ENCODE peak calls at places on chromosomes 2 and 18, in seven cellular contexts. One of them, this sample, is unnamed.

GRCh38 chr2:240452471-240453256 is 17.2 kb downstream of the GPC1 start:
- DNase-seq in adrenal gland: peak; percentile 90
- DNase-seq in endothelial cell of umbilical vein: peak; percentile 11
- DNase-seq in IMR-90: peak; percentile 35
- DNase-seq in GM12865: no peak
- DNase-seq in GM06990: no peak
- DNase-seq in tibial artery: no peak
- DNase-seq in this sample: no peak

GRCh38 chr18:6682437-6683111 is 46.9 kb upstream of the ARHGAP28 start:
- DNase-seq in adrenal gland: no peak
- DNase-seq in endothelial cell of umbilical vein: no peak
- DNase-seq in IMR-90: peak; percentile 4
- DNase-seq in GM12865: no peak
- DNase-seq in GM06990: no peak
- DNase-seq in tibial artery: no peak
- DNase-seq in this sample: no peak

GRCh38 chr2:241298554-241299165 is 16.8 kb downstream of the HDLBP start:
- DNase-seq in adrenal gland: no peak
- DNase-seq in endothelial cell of umbilical vein: no peak
- DNase-seq in IMR-90: no peak
- DNase-seq in GM12865: no peak
- DNase-seq in GM06990: no peak
- DNase-seq in tibial artery: no peak
- DNase-seq in this sample: no peak

GRCh38 chr2:71646028-71646427 is 192.7 kb downstream of the DYSF start:
- DNase-seq in adrenal gland: no peak
- DNase-seq in endothelial cell of umbilical vein: no peak
- DNase-seq in IMR-90: peak; percentile 6
- DNase-seq in GM12865: no peak
- DNase-seq in GM06990: no peak
- DNase-seq in tibial artery: peak; percentile 77
- DNase-seq in this sample: no peak

GRCh38 chr2:42925742-42926437 is 133.5 kb upstream of the HAAO start:
- DNase-seq in adrenal gland: no peak
- DNase-seq in endothelial cell of umbilical vein: no peak
- DNase-seq in IMR-90: no peak
- DNase-seq in GM12865: no peak
- DNase-seq in GM06990: no peak
- DNase-seq in tibial artery: peak; percentile 92
- DNase-seq in this sample: no peak

GRCh38 chr2:72292433-72292832 is 144.8 kb upstream of the CYP26B1 start:
- DNase-seq in adrenal gland: no peak
- DNase-seq in endothelial cell of umbilical vein: no peak
- DNase-seq in IMR-90: peak; percentile 5
- DNase-seq in GM12865: no peak
- DNase-seq in GM06990: no peak
- DNase-seq in tibial artery: no peak
- DNase-seq in this sample: no peak

GRCh38 chr2:164061129-164061746 is 325.4 kb upstream of the FIGN start:
- DNase-seq in adrenal gland: peak; percentile 33
- DNase-seq in endothelial cell of umbilical vein: peak; percentile 61
- DNase-seq in IMR-90: peak; percentile 21
- DNase-seq in GM12865: peak; percentile 51
- DNase-seq in GM06990: no peak
- DNase-seq in tibial artery: no peak
- DNase-seq in this sample: peak; percentile 5

GRCh38 chr18:23837591-23837990 is 148.3 kb downstream of the LAMA3 start:
- DNase-seq in adrenal gland: no peak
- DNase-seq in endothelial cell of umbilical vein: peak; percentile 82
- DNase-seq in IMR-90: peak; percentile 86
- DNase-seq in GM12865: no peak
- DNase-seq in GM06990: no peak
- DNase-seq in tibial artery: no peak
- DNase-seq in this sample: no peak

GRCh38 chr2:10179422-10179821 is 56.9 kb downstream of the RRM2 start:
- DNase-seq in adrenal gland: no peak
- DNase-seq in endothelial cell of umbilical vein: no peak
- DNase-seq in IMR-90: peak; percentile 37
- DNase-seq in GM12865: no peak
- DNase-seq in GM06990: no peak
- DNase-seq in tibial artery: no peak
- DNase-seq in this sample: no peak

GRCh38 chr18:46152808-46153617 is 48.8 kb downstream of the HAUS1 start:
- DNase-seq in adrenal gland: no peak
- DNase-seq in endothelial cell of umbilical vein: no peak
- DNase-seq in IMR-90: no peak
- DNase-seq in GM12865: no peak
- DNase-seq in GM06990: no peak
- DNase-seq in tibial artery: no peak
- DNase-seq in this sample: no peak
- H3K4me3 ChIP-seq in adrenal gland: no peak overlapping the region
- H3K4me3 ChIP-seq in endothelial cell of umbilical vein: no peak overlapping the region
- H3K4me3 ChIP-seq in IMR-90: no peak overlapping the region
- H3K4me3 ChIP-seq in GM12865: no peak overlapping the region
- H3K4me3 ChIP-seq in GM06990: no peak overlapping the region
- H3K4me3 ChIP-seq in tibial artery: no peak overlapping the region
- H3K4me3 ChIP-seq in this sample: no peak overlapping the region

GRCh38 chr2:165141601-165142000 is 62.2 kb downstream of the SCN3A start:
- DNase-seq in adrenal gland: no peak
- DNase-seq in endothelial cell of umbilical vein: no peak
- DNase-seq in IMR-90: peak; percentile 3
- DNase-seq in GM12865: peak; percentile 20
- DNase-seq in GM06990: no peak
- DNase-seq in tibial artery: no peak
- DNase-seq in this sample: no peak
- TF ChIP-seq CTCF in adrenal gland: no peak
- TF ChIP-seq CTCF in endothelial cell of umbilical vein: no peak
- TF ChIP-seq CTCF in IMR-90: peak; percentile 35
- TF ChIP-seq CTCF in GM12865: peak; percentile 4
- TF ChIP-seq CTCF in GM06990: peak; percentile 27
- TF ChIP-seq CTCF in tibial artery: no peak
- TF ChIP-seq CTCF in this sample: no peak

GRCh38 chr2:130336150-130336876 is 6.4 kb upstream of the IMP4 start:
- DNase-seq in adrenal gland: no peak
- DNase-seq in endothelial cell of umbilical vein: no peak
- DNase-seq in IMR-90: no peak
- DNase-seq in GM12865: no peak
- DNase-seq in GM06990: no peak
- DNase-seq in tibial artery: no peak
- DNase-seq in this sample: no peak
- H3K4me3 ChIP-seq in adrenal gland: no peak overlapping the region
- H3K4me3 ChIP-seq in endothelial cell of umbilical vein: no peak overlapping the region
- H3K4me3 ChIP-seq in IMR-90: no peak overlapping the region
- H3K4me3 ChIP-seq in GM12865: no peak overlapping the region
- H3K4me3 ChIP-seq in GM06990: no peak overlapping the region
- H3K4me3 ChIP-seq in tibial artery: no peak overlapping the region
- H3K4me3 ChIP-seq in this sample: no peak overlapping the region

GRCh38 chr2:24708537-24709152 is 84.5 kb downstream of the PTRHD1 start:
- DNase-seq in adrenal gland: no peak
- DNase-seq in endothelial cell of umbilical vein: peak; percentile 12
- DNase-seq in IMR-90: peak; percentile 82
- DNase-seq in GM12865: no peak
- DNase-seq in GM06990: no peak
- DNase-seq in tibial artery: no peak
- DNase-seq in this sample: no peak
- TF ChIP-seq CTCF in adrenal gland: no peak
- TF ChIP-seq CTCF in endothelial cell of umbilical vein: no peak
- TF ChIP-seq CTCF in IMR-90: no peak
- TF ChIP-seq CTCF in GM12865: no peak
- TF ChIP-seq CTCF in GM06990: no peak
- TF ChIP-seq CTCF in tibial artery: no peak
- TF ChIP-seq CTCF in this sample: no peak

DNA sequence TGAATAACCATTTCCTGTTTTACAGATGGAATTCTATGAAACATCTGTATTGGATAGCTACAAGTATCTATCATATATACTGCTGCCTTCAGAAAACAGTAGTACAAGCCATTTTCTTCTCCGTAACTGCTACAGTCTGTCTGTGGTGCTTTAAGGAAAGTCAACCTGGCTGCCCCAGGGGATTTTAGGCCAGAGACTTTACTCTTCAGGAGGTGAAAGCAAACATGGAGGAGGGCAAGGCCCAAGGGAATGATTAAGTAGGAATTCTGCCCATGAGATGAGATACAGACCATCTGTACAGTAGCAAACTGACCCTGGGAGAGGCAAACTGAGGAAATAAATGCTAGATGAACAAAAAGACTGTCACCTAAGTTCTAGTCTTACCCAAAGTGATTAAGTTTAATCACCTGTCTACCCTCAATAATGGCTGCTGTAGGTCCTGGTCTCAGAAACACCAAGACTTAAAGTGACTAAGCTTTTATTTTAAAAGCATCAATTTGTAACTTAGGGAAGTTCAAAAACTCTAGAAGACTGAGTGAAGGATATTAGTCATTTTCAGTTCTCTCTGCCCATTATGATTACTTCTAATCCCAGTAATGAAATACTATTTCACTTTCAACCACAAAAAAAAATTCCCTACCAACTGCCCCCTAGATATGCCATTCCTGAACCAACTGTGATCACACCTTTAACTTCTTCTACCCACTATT is 14.8 kb downstream of the MBD2 start:
- DNase-seq in adrenal gland: no peak
- DNase-seq in endothelial cell of umbilical vein: no peak
- DNase-seq in IMR-90: peak; percentile 15
- DNase-seq in GM12865: peak; percentile 77
- DNase-seq in GM06990: peak; percentile 68
- DNase-seq in tibial artery: no peak
- DNase-seq in this sample: no peak
- H3K4me3 ChIP-seq in adrenal gland: no peak overlapping the region
- H3K4me3 ChIP-seq in endothelial cell of umbilical vein: no peak overlapping the region
- H3K4me3 ChIP-seq in IMR-90: no peak overlapping the region
- H3K4me3 ChIP-seq in GM12865: peak overlapping the region; percentile 29
- H3K4me3 ChIP-seq in GM06990: peak overlapping the region; percentile 31
- H3K4me3 ChIP-seq in tibial artery: no peak overlapping the region
- H3K4me3 ChIP-seq in this sample: peak overlapping the region; percentile 41

GRCh38 chr2:229431331-229431954 is 160.4 kb upstream of the PID1 start:
- DNase-seq in adrenal gland: no peak
- DNase-seq in endothelial cell of umbilical vein: peak; percentile 54
- DNase-seq in IMR-90: peak; percentile 57
- DNase-seq in GM12865: peak; percentile 25
- DNase-seq in GM06990: no peak
- DNase-seq in tibial artery: no peak
- DNase-seq in this sample: no peak
- TF ChIP-seq CTCF in adrenal gland: peak; percentile 43
- TF ChIP-seq CTCF in endothelial cell of umbilical vein: peak; percentile 23
- TF ChIP-seq CTCF in IMR-90: peak; percentile 47
- TF ChIP-seq CTCF in GM12865: peak; percentile 32
- TF ChIP-seq CTCF in GM06990: peak; percentile 46
- TF ChIP-seq CTCF in tibial artery: peak; percentile 26
- TF ChIP-seq CTCF in this sample: peak; percentile 24